ENCODE peak calls at places on chromosomes 7 and 10, in four cellular contexts. One of them, this sample, is unnamed.

GRCh38 chr7:26648429-26649015 is 215.9 kb downstream of the SKAP2 start:
- DNase-seq in K562: no peak
- DNase-seq in HepG2: no peak
- DNase-seq in GM12878: no peak
- DNase-seq in this sample: no peak

GRCh38 chr10:18140957-18141888 is 999 bp downstream of the CACNB2 start:
- DNase-seq in GM12878: no peak
- DNase-seq in HepG2: no peak
- DNase-seq in K562: no peak
- DNase-seq in this sample: peak

GRCh38 chr10:129096340-129096984 is 370.6 kb upstream of the MGMT start:
- DNase-seq in K562: no peak
- DNase-seq in HepG2: no peak
- DNase-seq in GM12878: no peak
- DNase-seq in this sample: no peak

GRCh38 chr10:132536241-132536963 is 1.2 kb upstream of the INPP5A start:
- DNase-seq in GM12878: no peak
- DNase-seq in HepG2: no peak
- DNase-seq in K562: peak
- DNase-seq in this sample: no peak

GRCh38 chr10:107409517-107409916 is 245.0 kb upstream of the SORCS1 start:
- DNase-seq in GM12878: no peak
- DNase-seq in HepG2: no peak
- DNase-seq in K562: no peak
- DNase-seq in this sample: peak

GRCh38 chr7:148905093-148905666 is 21.1 kb upstream of the EZH2 start:
- DNase-seq in HepG2: no peak
- DNase-seq in GM12878: no peak
- DNase-seq in K562: no peak
- DNase-seq in this sample: peak

GRCh38 chr10:63494951-63495350 is 26.2 kb upstream of the REEP3 start:
- DNase-seq in K562: no peak
- DNase-seq in HepG2: no peak
- DNase-seq in GM12878: no peak
- DNase-seq in this sample: no peak

GRCh38 chr7:54738737-54739136 is 20.3 kb downstream of the SEC61G start:
- DNase-seq in K562: no peak
- DNase-seq in HepG2: no peak
- DNase-seq in GM12878: no peak
- DNase-seq in this sample: no peak

GRCh38 chr7:10460474-10460873 is 513.2 kb upstream of the PHF14 start:
- DNase-seq in HepG2: no peak
- DNase-seq in K562: no peak
- DNase-seq in GM12878: no peak
- DNase-seq in this sample: no peak

DNA sequence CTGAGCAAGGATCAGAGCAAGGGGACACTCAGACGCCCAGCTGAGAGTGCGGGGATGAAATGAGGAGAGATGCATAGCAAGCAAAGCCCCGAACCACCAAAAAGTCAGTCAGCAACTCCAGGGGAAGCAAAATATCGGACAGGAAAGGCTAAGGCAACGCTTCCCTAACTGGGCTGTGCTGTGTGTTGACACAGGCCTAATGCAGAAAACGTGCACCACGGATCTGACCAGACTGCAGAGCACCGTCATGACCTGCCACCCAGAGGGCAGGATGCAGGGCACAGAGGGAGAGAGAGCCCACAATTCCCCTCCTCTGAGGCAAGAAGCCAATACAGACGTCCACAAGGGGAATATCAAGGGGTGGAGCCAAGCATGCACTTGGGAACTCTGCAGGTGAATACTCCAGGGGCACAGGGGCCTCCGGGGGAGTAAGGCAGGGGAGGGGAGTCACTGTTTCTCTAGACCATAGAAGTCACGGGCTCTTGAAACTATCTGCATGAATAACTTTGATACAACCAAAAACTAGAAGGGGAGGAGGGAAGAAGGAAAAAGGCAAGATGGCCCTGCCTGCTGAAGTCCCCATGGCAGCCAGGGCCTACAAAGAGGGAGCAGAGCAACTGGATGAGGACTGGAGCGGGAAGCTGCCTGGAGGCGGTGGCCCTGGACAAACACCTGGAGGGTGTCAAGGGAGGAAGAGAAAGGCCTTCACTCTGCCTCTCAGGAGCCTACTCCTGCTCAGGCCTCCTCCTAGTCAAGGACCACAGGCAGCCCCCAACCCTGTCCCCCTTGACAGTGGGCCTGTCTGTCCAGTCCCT is 26.2 kb downstream of the GRID1 start:
- DNase-seq in K562: no peak
- DNase-seq in GM12878: no peak
- DNase-seq in HepG2: no peak
- DNase-seq in this sample: peak
- TF ChIP-seq CREM in K562: no peak
- TF ChIP-seq CREM in GM12878: no peak
- TF ChIP-seq CREM in HepG2: no peak
- TF ChIP-seq CREM in this sample: no peak

GRCh38 chr10:114022751-114023150 is 20.9 kb upstream of the ADRB1 start:
- DNase-seq in K562: no peak
- DNase-seq in HepG2: no peak
- DNase-seq in GM12878: no peak
- DNase-seq in this sample: no peak
- TF ChIP-seq CREM in K562: no peak
- TF ChIP-seq CREM in HepG2: no peak
- TF ChIP-seq CREM in GM12878: no peak
- TF ChIP-seq CREM in this sample: no peak

DNA sequence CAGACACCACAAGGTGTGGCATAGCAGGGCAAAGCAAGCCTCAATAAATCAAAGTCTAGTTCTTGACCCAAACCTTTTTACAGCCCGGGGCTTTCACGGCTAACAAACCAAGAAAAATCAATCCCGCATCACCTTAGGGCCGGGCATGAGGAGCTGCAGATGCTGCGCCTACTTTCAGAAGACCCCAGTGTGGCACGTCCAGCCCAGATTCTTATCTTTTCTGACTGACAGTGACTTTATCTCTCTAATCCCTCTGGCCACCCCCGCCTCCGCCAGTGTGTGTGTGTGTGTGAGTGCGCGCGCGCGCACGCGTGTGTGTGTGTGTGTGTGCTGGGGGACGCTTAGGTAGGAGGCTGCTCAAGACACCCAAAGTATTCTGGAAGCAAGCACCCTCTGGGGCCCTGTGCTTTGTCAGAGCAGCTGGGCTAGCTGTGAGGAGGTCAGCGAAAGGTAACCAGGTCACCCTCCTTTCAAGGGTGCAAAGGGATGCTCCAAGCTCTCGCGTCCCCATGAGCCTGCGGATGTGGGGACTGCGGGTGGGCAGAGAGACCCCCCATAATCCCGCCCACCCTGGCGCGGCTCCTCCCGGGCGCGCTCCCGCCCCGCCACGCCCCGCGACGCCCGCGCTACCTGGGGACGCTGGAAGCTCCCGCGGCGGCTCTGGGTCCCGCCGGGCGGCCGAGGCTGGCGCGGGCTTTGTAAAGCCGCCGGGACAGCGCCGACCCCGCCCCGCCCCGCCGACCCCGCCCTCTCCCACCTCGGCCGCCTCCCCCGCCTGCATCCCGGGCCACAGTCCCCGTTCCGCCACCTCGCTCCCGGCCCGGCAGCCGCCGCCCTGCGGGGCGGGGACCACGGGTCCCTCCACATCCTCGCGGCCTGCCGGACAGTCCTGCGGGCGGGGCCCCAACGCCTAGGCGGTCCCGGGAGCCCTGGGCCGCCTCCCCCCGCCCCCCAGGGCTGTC is 57.1 kb upstream of the RHOBTB1 start:
- DNase-seq in HepG2: peak
- DNase-seq in GM12878: no peak
- DNase-seq in K562: peak
- DNase-seq in this sample: peak
- TF ChIP-seq CREM in HepG2: no peak
- TF ChIP-seq CREM in GM12878: no peak
- TF ChIP-seq CREM in K562: no peak
- TF ChIP-seq CREM in this sample: no peak

GRCh38 chr10:34522542-34522941 is 292.6 kb downstream of the PARD3 start:
- DNase-seq in HepG2: no peak
- DNase-seq in K562: no peak
- DNase-seq in GM12878: no peak
- DNase-seq in this sample: no peak

GRCh38 chr10:34526186-34526585 is 288.9 kb downstream of the PARD3 start:
- DNase-seq in K562: no peak
- DNase-seq in HepG2: no peak
- DNase-seq in GM12878: no peak
- DNase-seq in this sample: no peak

GRCh38 chr10:34520510-34520909 is 294.6 kb downstream of the PARD3 start:
- DNase-seq in K562: no peak
- DNase-seq in HepG2: no peak
- DNase-seq in GM12878: no peak
- DNase-seq in this sample: no peak

GRCh38 chr10:34524369-34525091 is 290.6 kb downstream of the PARD3 start:
- DNase-seq in GM12878: peak
- DNase-seq in K562: no peak
- DNase-seq in HepG2: no peak
- DNase-seq in this sample: no peak

DNA sequence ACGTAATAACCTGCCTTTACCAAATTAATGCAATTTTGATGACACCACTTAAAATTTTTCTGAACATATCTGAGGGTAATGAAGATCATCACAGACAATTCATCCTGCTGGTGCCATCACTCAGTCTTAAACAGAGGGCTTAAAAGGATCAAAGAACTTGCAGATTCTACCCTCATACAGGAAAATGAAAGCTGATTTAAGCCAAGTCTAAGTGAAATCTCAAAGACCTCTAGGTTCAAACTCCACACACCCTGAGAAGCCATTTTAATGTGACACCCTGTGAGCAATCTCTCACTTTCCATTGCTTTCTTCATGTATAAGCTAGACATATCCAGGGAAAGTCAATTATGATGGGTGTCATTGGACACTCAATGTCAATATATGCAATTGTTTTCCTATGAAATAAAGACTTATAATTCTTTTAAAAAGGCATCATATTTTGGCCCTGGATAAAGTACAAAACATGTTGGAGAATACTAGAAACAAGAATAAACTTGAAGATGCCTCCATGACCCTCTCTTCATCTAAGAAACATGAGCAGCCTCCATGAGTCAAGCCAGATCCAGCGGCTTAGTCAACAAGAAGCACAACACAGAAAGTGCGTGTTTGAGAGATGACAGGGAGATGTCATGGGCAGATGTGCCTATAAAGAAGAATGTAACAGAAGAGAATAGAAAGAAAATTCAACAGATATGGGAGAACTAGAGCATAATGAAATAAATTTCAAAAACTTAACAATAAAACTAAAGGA is 291.9 kb downstream of the PARD3 start:
- DNase-seq in K562: no peak
- DNase-seq in HepG2: no peak
- DNase-seq in GM12878: no peak
- DNase-seq in this sample: no peak
- TF ChIP-seq CREM in K562: no peak
- TF ChIP-seq CREM in HepG2: no peak
- TF ChIP-seq CREM in GM12878: no peak
- TF ChIP-seq CREM in this sample: no peak

DNA sequence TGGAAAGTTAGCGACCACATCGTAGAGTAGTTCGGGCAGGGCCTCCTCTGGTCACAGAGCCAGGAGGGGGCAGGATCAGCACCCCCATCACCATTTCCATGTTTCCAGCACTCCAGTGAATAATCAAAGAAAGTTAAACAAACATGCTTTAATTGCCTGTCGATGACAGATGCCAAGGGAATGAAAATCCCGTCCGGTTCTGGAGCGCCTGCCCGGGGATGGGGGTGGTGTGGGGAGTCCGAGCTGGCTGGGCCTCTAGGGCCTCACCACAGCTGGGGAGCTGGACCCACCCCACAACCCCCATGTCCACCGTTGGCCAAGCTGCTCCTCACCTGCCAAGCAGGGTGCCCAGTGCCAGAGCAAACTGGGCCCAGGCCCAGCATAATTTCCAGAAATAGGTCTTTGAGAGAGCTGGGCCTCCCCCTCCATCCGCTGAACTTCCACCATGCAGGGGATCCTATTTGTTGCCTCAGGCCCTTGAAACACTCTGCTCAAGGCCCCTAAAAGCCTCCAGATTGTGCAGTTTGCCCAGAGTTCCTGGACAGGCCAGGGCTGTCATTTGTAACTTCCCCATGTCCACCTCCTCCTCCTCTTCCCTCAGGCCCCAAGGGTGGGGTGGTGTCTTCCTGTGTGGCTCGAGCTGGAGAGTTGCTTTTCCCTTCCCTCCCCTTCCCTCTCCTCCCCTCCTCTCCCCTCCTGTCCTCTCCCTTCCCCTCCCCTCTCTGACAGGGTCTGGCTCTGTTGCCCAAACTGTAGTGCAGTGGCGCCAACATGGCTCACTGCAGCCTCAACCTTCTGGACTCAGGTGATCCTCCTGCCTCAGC is 101.0 kb downstream of the MYL10 start:
- DNase-seq in K562: no peak
- DNase-seq in HepG2: no peak
- DNase-seq in GM12878: no peak
- DNase-seq in this sample: no peak
- TF ChIP-seq CREM in K562: no peak
- TF ChIP-seq CREM in HepG2: no peak
- TF ChIP-seq CREM in GM12878: no peak
- TF ChIP-seq CREM in this sample: no peak

GRCh38 chr7:134900430-134900876 is 85.9 kb upstream of the AGBL3 start:
- DNase-seq in K562: no peak
- DNase-seq in GM12878: peak
- DNase-seq in HepG2: no peak
- DNase-seq in this sample: no peak
- TF ChIP-seq CREM in K562: no peak
- TF ChIP-seq CREM in GM12878: peak
- TF ChIP-seq CREM in HepG2: no peak
- TF ChIP-seq CREM in this sample: no peak

DNA sequence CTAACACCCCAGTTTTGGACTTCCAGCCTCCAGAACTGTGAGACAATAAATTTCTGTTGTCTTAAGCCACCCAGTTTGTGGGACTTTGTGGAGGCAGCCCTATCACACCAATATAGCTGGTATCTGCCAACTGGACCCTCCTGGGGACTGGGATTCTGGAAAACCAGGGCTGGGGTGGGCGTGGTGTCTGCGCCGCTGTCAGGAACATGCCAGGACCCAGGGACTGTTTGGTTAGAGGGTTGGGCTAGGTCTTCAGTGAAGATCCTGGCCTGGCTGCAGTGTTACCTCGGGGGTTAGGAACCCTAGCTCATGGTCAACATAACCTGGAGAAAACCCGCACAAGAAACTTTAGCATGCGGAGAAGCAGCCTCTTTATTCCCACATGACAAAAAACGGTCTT is 42.6 kb downstream of the PNLIPRP2 start:
- DNase-seq in HepG2: no peak
- DNase-seq in GM12878: no peak
- DNase-seq in K562: no peak
- DNase-seq in this sample: no peak
- TF ChIP-seq CREM in HepG2: no peak
- TF ChIP-seq CREM in GM12878: no peak
- TF ChIP-seq CREM in K562: no peak
- TF ChIP-seq CREM in this sample: no peak

This sample was measured in WTC11.